ENCODE peak calls at places on chromosomes 6 and 20, in ten cellular contexts. One of them, this sample, is unnamed.

GRCh38 chr6:160519603-160520042 is 144.5 kb downstream of the LPA start:
- DNase-seq in psoas muscle: no peak
- DNase-seq in heart left ventricle: no peak
- DNase-seq in GM12878: no peak
- DNase-seq in Peyer's patch: no peak
- DNase-seq in right lobe of liver: no peak
- DNase-seq in breast epithelium: no peak
- DNase-seq in adrenal gland: no peak
- DNase-seq in HepG2: no peak
- DNase-seq in HL-60: peak; percentile 55
- DNase-seq in this sample: no peak

GRCh38 chr6:152769159-152769558 is 18.6 kb downstream of the VIP start:
- DNase-seq in psoas muscle: no peak
- DNase-seq in heart left ventricle: no peak
- DNase-seq in GM12878: no peak
- DNase-seq in Peyer's patch: no peak
- DNase-seq in right lobe of liver: no peak
- DNase-seq in breast epithelium: no peak
- DNase-seq in adrenal gland: no peak
- DNase-seq in HepG2: no peak
- DNase-seq in HL-60: no peak
- DNase-seq in this sample: no peak

GRCh38 chr6:27922949-27923348 is 10.8 kb upstream of the OR2B2 start:
- DNase-seq in psoas muscle: no peak
- DNase-seq in heart left ventricle: no peak
- DNase-seq in GM12878: no peak
- DNase-seq in Peyer's patch: no peak
- DNase-seq in right lobe of liver: no peak
- DNase-seq in breast epithelium: no peak
- DNase-seq in adrenal gland: no peak
- DNase-seq in HepG2: no peak
- DNase-seq in HL-60: no peak
- DNase-seq in this sample: no peak

GRCh38 chr6:62640749-62641148 is 354.7 kb upstream of the KHDRBS2 start:
- DNase-seq in psoas muscle: no peak
- DNase-seq in heart left ventricle: no peak
- DNase-seq in GM12878: no peak
- DNase-seq in Peyer's patch: no peak
- DNase-seq in right lobe of liver: no peak
- DNase-seq in breast epithelium: no peak
- DNase-seq in adrenal gland: no peak
- DNase-seq in HepG2: no peak
- DNase-seq in HL-60: no peak
- DNase-seq in this sample: no peak

GRCh38 chr6:135514706-135515105 is 17.2 kb upstream of the AHI1 start:
- DNase-seq in psoas muscle: no peak
- DNase-seq in heart left ventricle: no peak
- DNase-seq in GM12878: no peak
- DNase-seq in Peyer's patch: no peak
- DNase-seq in right lobe of liver: no peak
- DNase-seq in breast epithelium: no peak
- DNase-seq in adrenal gland: no peak
- DNase-seq in HepG2: no peak
- DNase-seq in HL-60: no peak
- DNase-seq in this sample: no peak

GRCh38 chr20:59351148-59352040 is 51.0 kb downstream of the EDN3 start:
- DNase-seq in psoas muscle: no peak
- DNase-seq in heart left ventricle: no peak
- DNase-seq in GM12878: no peak
- DNase-seq in Peyer's patch: peak; percentile 60
- DNase-seq in right lobe of liver: no peak
- DNase-seq in breast epithelium: no peak
- DNase-seq in adrenal gland: no peak
- DNase-seq in HepG2: no peak
- DNase-seq in HL-60: no peak
- DNase-seq in this sample: no peak

GRCh38 chr6:79710127-79710526 is 79.0 kb downstream of the SH3BGRL2 start:
- DNase-seq in psoas muscle: no peak
- DNase-seq in heart left ventricle: no peak
- DNase-seq in GM12878: no peak
- DNase-seq in Peyer's patch: no peak
- DNase-seq in right lobe of liver: no peak
- DNase-seq in breast epithelium: no peak
- DNase-seq in adrenal gland: no peak
- DNase-seq in HepG2: no peak
- DNase-seq in HL-60: no peak
- DNase-seq in this sample: peak; percentile 54

GRCh38 chr6:71888720-71889340 is 2.5 kb downstream of the RIMS1 start:
- DNase-seq in psoas muscle: no peak
- DNase-seq in heart left ventricle: no peak
- DNase-seq in GM12878: no peak
- DNase-seq in Peyer's patch: no peak
- DNase-seq in right lobe of liver: no peak
- DNase-seq in breast epithelium: no peak
- DNase-seq in adrenal gland: no peak
- DNase-seq in HepG2: no peak
- DNase-seq in HL-60: no peak
- DNase-seq in this sample: no peak

GRCh38 chr6:41367061-41367460 is 31.7 kb downstream of the NCR2 start:
- DNase-seq in psoas muscle: no peak
- DNase-seq in heart left ventricle: no peak
- DNase-seq in GM12878: no peak
- DNase-seq in Peyer's patch: no peak
- DNase-seq in right lobe of liver: no peak
- DNase-seq in breast epithelium: no peak
- DNase-seq in adrenal gland: no peak
- DNase-seq in HepG2: no peak
- DNase-seq in HL-60: no peak
- DNase-seq in this sample: no peak

GRCh38 chr6:21188505-21189223 is 404.9 kb upstream of the SOX4 start:
- DNase-seq in psoas muscle: no peak
- DNase-seq in heart left ventricle: no peak
- DNase-seq in GM12878: peak; percentile 82
- DNase-seq in Peyer's patch: no peak
- DNase-seq in right lobe of liver: no peak
- DNase-seq in breast epithelium: no peak
- DNase-seq in adrenal gland: no peak
- DNase-seq in HepG2: peak; percentile 24
- DNase-seq in HL-60: no peak
- DNase-seq in this sample: no peak

GRCh38 chr6:105510746-105511145 is 107.9 kb upstream of the PREP start:
- DNase-seq in psoas muscle: no peak
- DNase-seq in heart left ventricle: no peak
- DNase-seq in GM12878: no peak
- DNase-seq in Peyer's patch: no peak
- DNase-seq in right lobe of liver: no peak
- DNase-seq in breast epithelium: no peak
- DNase-seq in adrenal gland: no peak
- DNase-seq in HepG2: no peak
- DNase-seq in HL-60: no peak
- DNase-seq in this sample: no peak

GRCh38 chr20:10221022-10221421 is 2.4 kb downstream of the SNAP25 start:
- DNase-seq in psoas muscle: no peak
- DNase-seq in heart left ventricle: no peak
- DNase-seq in GM12878: no peak
- DNase-seq in Peyer's patch: no peak
- DNase-seq in right lobe of liver: no peak
- DNase-seq in breast epithelium: no peak
- DNase-seq in adrenal gland: no peak
- DNase-seq in HepG2: no peak
- DNase-seq in HL-60: no peak
- DNase-seq in this sample: no peak

GRCh38 chr20:10219993-10220750 is 1.5 kb downstream of the SNAP25 start:
- DNase-seq in psoas muscle: no peak
- DNase-seq in heart left ventricle: no peak
- DNase-seq in GM12878: no peak
- DNase-seq in Peyer's patch: no peak
- DNase-seq in right lobe of liver: no peak
- DNase-seq in breast epithelium: no peak
- DNase-seq in adrenal gland: no peak
- DNase-seq in HepG2: no peak
- DNase-seq in HL-60: no peak
- DNase-seq in this sample: no peak

GRCh38 chr20:10219452-10219791 is 792 bp downstream of the SNAP25 start:
- DNase-seq in psoas muscle: peak; percentile 80
- DNase-seq in heart left ventricle: peak; percentile 59
- DNase-seq in GM12878: no peak
- DNase-seq in Peyer's patch: peak; percentile 56
- DNase-seq in right lobe of liver: peak; percentile 83
- DNase-seq in breast epithelium: peak; percentile 44
- DNase-seq in adrenal gland: peak; percentile 82
- DNase-seq in HepG2: no peak
- DNase-seq in HL-60: peak; percentile 40
- DNase-seq in this sample: peak; percentile 73

GRCh38 chr20:10217517-10218410 is 866 bp upstream of the SNAP25 start:
- DNase-seq in psoas muscle: no peak
- DNase-seq in heart left ventricle: no peak
- DNase-seq in GM12878: no peak
- DNase-seq in Peyer's patch: no peak
- DNase-seq in right lobe of liver: peak; percentile 35
- DNase-seq in breast epithelium: peak; percentile 78
- DNase-seq in adrenal gland: peak; percentile 61
- DNase-seq in HepG2: no peak
- DNase-seq in HL-60: no peak
- DNase-seq in this sample: peak; percentile 49

GRCh38 chr20:10218536-10219451 is at the start of gene SNAP25:
- DNase-seq in psoas muscle: no peak
- DNase-seq in heart left ventricle: peak; percentile 9
- DNase-seq in GM12878: no peak
- DNase-seq in Peyer's patch: no peak
- DNase-seq in right lobe of liver: peak; percentile 27
- DNase-seq in breast epithelium: peak; percentile 76
- DNase-seq in adrenal gland: peak; percentile 62
- DNase-seq in HepG2: no peak
- DNase-seq in HL-60: peak; percentile 23
- DNase-seq in this sample: peak; percentile 56
- H3K27ac ChIP-seq in psoas muscle: no peak within 1 kb of the TSS
- H3K27ac ChIP-seq in heart left ventricle: peak within 1 kb of the TSS; percentile 16
- H3K27ac ChIP-seq in GM12878: no peak within 1 kb of the TSS
- H3K27ac ChIP-seq in Peyer's patch: no peak within 1 kb of the TSS
- H3K27ac ChIP-seq in right lobe of liver: no peak within 1 kb of the TSS
- H3K27ac ChIP-seq in breast epithelium: peak within 1 kb of the TSS; percentile 95
- H3K27ac ChIP-seq in adrenal gland: peak within 1 kb of the TSS; percentile 85
- H3K27ac ChIP-seq in HepG2: no peak within 1 kb of the TSS
- H3K27ac ChIP-seq in HL-60: no peak within 1 kb of the TSS
- H3K27ac ChIP-seq in this sample: peak within 1 kb of the TSS; percentile 48

GRCh38 chr20:50357783-50358161 is 152.4 kb upstream of the PTPN1 start:
- DNase-seq in psoas muscle: no peak
- DNase-seq in heart left ventricle: no peak
- DNase-seq in GM12878: no peak
- DNase-seq in Peyer's patch: no peak
- DNase-seq in right lobe of liver: no peak
- DNase-seq in breast epithelium: no peak
- DNase-seq in adrenal gland: peak; percentile 11
- DNase-seq in HepG2: no peak
- DNase-seq in HL-60: no peak
- DNase-seq in this sample: no peak
- TF ChIP-seq CTCF in psoas muscle: no peak
- TF ChIP-seq CTCF in heart left ventricle: no peak
- TF ChIP-seq CTCF in GM12878: no peak
- TF ChIP-seq CTCF in Peyer's patch: no peak
- TF ChIP-seq CTCF in right lobe of liver: no peak
- TF ChIP-seq CTCF in breast epithelium: no peak
- TF ChIP-seq CTCF in adrenal gland: no peak
- TF ChIP-seq CTCF in HepG2: no peak
- TF ChIP-seq CTCF in HL-60: no peak
- TF ChIP-seq CTCF in this sample: no peak

DNA sequence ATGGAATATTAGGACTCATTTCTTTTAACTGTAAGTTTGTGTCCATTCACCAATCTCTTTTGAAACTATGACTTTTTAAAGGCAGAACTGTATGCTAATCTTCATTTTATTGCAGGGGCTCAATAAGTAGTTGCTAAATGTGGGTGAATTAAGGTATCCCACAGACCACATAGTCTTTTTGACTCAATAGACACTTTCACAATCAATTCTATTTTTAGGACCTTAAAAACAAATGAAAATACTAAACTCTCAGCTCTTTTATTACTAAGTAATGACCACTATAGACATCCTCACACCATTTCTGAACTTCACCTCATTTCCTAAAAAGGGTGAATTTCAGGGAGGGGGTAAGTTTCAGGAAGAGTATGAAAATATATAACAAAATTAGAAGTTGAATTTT is 106.8 kb upstream of the BEND6 start:
- DNase-seq in psoas muscle: no peak
- DNase-seq in heart left ventricle: no peak
- DNase-seq in GM12878: no peak
- DNase-seq in Peyer's patch: no peak
- DNase-seq in right lobe of liver: no peak
- DNase-seq in breast epithelium: no peak
- DNase-seq in adrenal gland: no peak
- DNase-seq in HepG2: no peak
- DNase-seq in HL-60: no peak
- DNase-seq in this sample: no peak
- H3K4me3 ChIP-seq in psoas muscle: no peak overlapping the region
- H3K4me3 ChIP-seq in heart left ventricle: no peak overlapping the region
- H3K4me3 ChIP-seq in GM12878: peak overlapping the region; percentile 31
- H3K4me3 ChIP-seq in Peyer's patch: no peak overlapping the region
- H3K4me3 ChIP-seq in right lobe of liver: no peak overlapping the region
- H3K4me3 ChIP-seq in breast epithelium: no peak overlapping the region
- H3K4me3 ChIP-seq in adrenal gland: no peak overlapping the region
- H3K4me3 ChIP-seq in HepG2: no peak overlapping the region
- H3K4me3 ChIP-seq in HL-60: no peak overlapping the region
- H3K4me3 ChIP-seq in this sample: no peak overlapping the region

GRCh38 chr6:98787401-98787800 is 47.0 kb upstream of the POU3F2 start:
- DNase-seq in psoas muscle: no peak
- DNase-seq in heart left ventricle: no peak
- DNase-seq in GM12878: no peak
- DNase-seq in Peyer's patch: no peak
- DNase-seq in right lobe of liver: no peak
- DNase-seq in breast epithelium: no peak
- DNase-seq in adrenal gland: no peak
- DNase-seq in HepG2: no peak
- DNase-seq in HL-60: no peak
- DNase-seq in this sample: no peak

GRCh38 chr6:98787961-98788360 is 46.4 kb upstream of the POU3F2 start:
- DNase-seq in psoas muscle: no peak
- DNase-seq in heart left ventricle: no peak
- DNase-seq in GM12878: no peak
- DNase-seq in Peyer's patch: no peak
- DNase-seq in right lobe of liver: no peak
- DNase-seq in breast epithelium: no peak
- DNase-seq in adrenal gland: no peak
- DNase-seq in HepG2: no peak
- DNase-seq in HL-60: no peak
- DNase-seq in this sample: no peak

GRCh38 chr6:98782772-98783171 is 51.6 kb upstream of the POU3F2 start:
- DNase-seq in psoas muscle: no peak
- DNase-seq in heart left ventricle: no peak
- DNase-seq in GM12878: no peak
- DNase-seq in Peyer's patch: no peak
- DNase-seq in right lobe of liver: no peak
- DNase-seq in breast epithelium: no peak
- DNase-seq in adrenal gland: no peak
- DNase-seq in HepG2: no peak
- DNase-seq in HL-60: no peak
- DNase-seq in this sample: no peak

GRCh38 chr6:98779618-98780017 is 54.8 kb upstream of the POU3F2 start:
- DNase-seq in psoas muscle: no peak
- DNase-seq in heart left ventricle: no peak
- DNase-seq in GM12878: no peak
- DNase-seq in Peyer's patch: no peak
- DNase-seq in right lobe of liver: no peak
- DNase-seq in breast epithelium: no peak
- DNase-seq in adrenal gland: no peak
- DNase-seq in HepG2: no peak
- DNase-seq in HL-60: no peak
- DNase-seq in this sample: no peak

GRCh38 chr6:98783578-98783977 is 50.8 kb upstream of the POU3F2 start:
- DNase-seq in psoas muscle: no peak
- DNase-seq in heart left ventricle: no peak
- DNase-seq in GM12878: no peak
- DNase-seq in Peyer's patch: no peak
- DNase-seq in right lobe of liver: no peak
- DNase-seq in breast epithelium: no peak
- DNase-seq in adrenal gland: no peak
- DNase-seq in HepG2: no peak
- DNase-seq in HL-60: no peak
- DNase-seq in this sample: no peak
- H3K27ac ChIP-seq in psoas muscle: no peak overlapping the region
- H3K27ac ChIP-seq in heart left ventricle: no peak overlapping the region
- H3K27ac ChIP-seq in GM12878: no peak overlapping the region
- H3K27ac ChIP-seq in Peyer's patch: no peak overlapping the region
- H3K27ac ChIP-seq in right lobe of liver: no peak overlapping the region
- H3K27ac ChIP-seq in breast epithelium: no peak overlapping the region
- H3K27ac ChIP-seq in adrenal gland: no peak overlapping the region
- H3K27ac ChIP-seq in HepG2: no peak overlapping the region
- H3K27ac ChIP-seq in HL-60: no peak overlapping the region
- H3K27ac ChIP-seq in this sample: no peak overlapping the region